ENCODE peak calls at places on chromosomes 4 and X, in four cellular contexts. Q is GM12878, Y is HepG2, O is K562. S is an unnamed sample.

GRCh38 chrX:109774706-109775105 is 41.6 kb upstream of the ACSL4 start:
- DNase-seq in Q (peak; percentile 50), O (peak; percentile 45), Y (peak; percentile 79), S (no peak)

GRCh38 chrX:2413969-2414368 is 86.8 kb downstream of the DHRSX start:
- DNase-seq in Q (no peak), Y (no peak), O (no peak), S (no peak)

GRCh38 chr4:139878050-139878449 is 212.4 kb downstream of the MGST2 start:
- DNase-seq in Y (peak; percentile 27), Q (no peak), O (no peak), S (no peak)

GRCh38 chr4:80197132-80197573 is at the start of gene PRDM8:
- DNase-seq in Y (no peak), Q (no peak), O (no peak), S (no peak)

GRCh38 chr4:147772459-147772969 is 40.6 kb downstream of the ARHGAP10 start:
- DNase-seq in Y (no peak), Q (no peak), O (no peak), S (no peak)

GRCh38 chrX:150871341-150871811 is 27.1 kb downstream of the CD99L2 start:
- DNase-seq in Q (no peak), Y (no peak), O (no peak), S (no peak)

GRCh38 chr4:120481711-120482110 is 415.1 kb upstream of the MAD2L1 start:
- DNase-seq in Q (no peak), O (no peak), Y (no peak), S (no peak)

GRCh38 chrX:69503228-69503834 is 795 bp upstream of the NALF2 start:
- DNase-seq in Y (peak; percentile 79), Q (no peak), O (no peak), S (no peak)

GRCh38 chrX:154784149-154784985 is 20.9 kb downstream of the MPP1 start:
- DNase-seq in Q (no peak), O (no peak), Y (no peak), S (no peak)

GRCh38 chr4:123478859-123479345 is 82.3 kb downstream of the SPRY1 start:
- DNase-seq in Y (peak; percentile 100), Q (no peak), O (no peak), S (peak; percentile 94)

GRCh38 chr4:140068247-140068646 is 85.7 kb downstream of the MAML3 start:
- DNase-seq in Q (no peak), Y (no peak), O (no peak), S (no peak)

GRCh38 chrX:9997524-9997923 is 30.4 kb downstream of the CLDN34 start:
- DNase-seq in Q (peak; percentile 44), O (no peak), Y (no peak), S (no peak)

GRCh38 chrX:152632445-152633097 is 5.1 kb upstream of the GABRQ start:
- DNase-seq in Y (peak; percentile 8), O (peak; percentile 46), Q (no peak), S (peak; percentile 51)

GRCh38 chr4:167595898-167596297 is 361.6 kb upstream of the SPOCK3 start:
- DNase-seq in O (no peak), Q (peak; percentile 1), Y (no peak), S (peak; percentile 6)

GRCh38 chrX:133365886-133366611 is 49.2 kb downstream of the GPC4 start:
- DNase-seq in Q (no peak), Y (no peak), O (no peak), S (no peak)

GRCh38 chrX:103211012-103211715 is 3.7 kb upstream of the BEX4 start:
- DNase-seq in O (no peak), Y (peak; percentile 25), Q (no peak), S (no peak)

GRCh38 chrX:82765806-82766205 is 742.3 kb upstream of the POU3F4 start:
- DNase-seq in O (no peak), Y (no peak), Q (no peak), S (peak; percentile 67)

GRCh38 chr4:110518889-110519490 is 43.0 kb downstream of the ENPEP start:
- DNase-seq in Y (peak; percentile 12), Q (no peak), O (peak; percentile 34), S (no peak)

GRCh38 chrX:17521871-17522693 is 147.1 kb downstream of the NHS start:
- DNase-seq in O (peak; percentile 11), Y (no peak), Q (no peak), S (peak; percentile 20)

GRCh38 chrX:130080791-130081367 is 29.4 kb downstream of the ELF4 start:
- DNase-seq in O (no peak), Y (no peak), Q (no peak), S (no peak)

GRCh38 chr4:47010347-47011188 is 17.2 kb upstream of the GABRA4 start:
- DNase-seq in Q (peak; percentile 54), O (no peak), Y (no peak), S (no peak)

GRCh38 chrX:97637289-97637688 is 753.6 kb downstream of the RPA4 start:
- DNase-seq in Q (no peak), O (no peak), Y (no peak), S (no peak)

GRCh38 chrX:134761788-134762187 is 103.5 kb upstream of the PLAC1 start:
- DNase-seq in Y (peak; percentile 2), Q (no peak), O (no peak), S (peak; percentile 23)

GRCh38 chr4:80182237-80182866 is 15.0 kb upstream of the PRDM8 start:
- DNase-seq in Q (no peak), Y (no peak), O (no peak), S (no peak)

GRCh38 chr4:2510351-2511259 is 25.8 kb upstream of the FAM193A start:
- DNase-seq in Y (no peak), Q (no peak), O (no peak), S (no peak)

GRCh38 chr4:81666491-81666890 is 194.8 kb upstream of the RASGEF1B start:
- DNase-seq in O (no peak), Q (no peak), Y (no peak), S (no peak)

GRCh38 chrX:38570396-38570795 is 9.1 kb downstream of the TSPAN7 start:
- DNase-seq in Y (no peak), O (no peak), Q (no peak), S (no peak)

GRCh38 chr4:24800273-24800880 is 5.0 kb downstream of the SOD3 start:
- DNase-seq in Y (no peak), O (no peak), Q (no peak), S (no peak)

GRCh38 chr4:140049924-140050681 is 103.9 kb downstream of the MAML3 start:
- DNase-seq in Q (no peak), O (no peak), Y (no peak), S (no peak)

GRCh38 chrX:20498851-20499635 is 232.3 kb upstream of the RPS6KA3 start:
- DNase-seq in Y (no peak), Q (no peak), O (no peak), S (no peak)

GRCh38 chr4:61397174-61397573 is 197.0 kb downstream of the ADGRL3 start:
- DNase-seq in O (no peak), Q (no peak), Y (no peak), S (no peak)

GRCh38 chrX:21723814-21724213 is 34.1 kb downstream of the SMPX start:
- DNase-seq in Q (no peak), Y (no peak), O (no peak), S (no peak)

GRCh38 chr4:165810726-165811125 is 62.3 kb upstream of the TLL1 start:
- DNase-seq in Q (no peak), Y (no peak), O (no peak), S (no peak)

DNA sequence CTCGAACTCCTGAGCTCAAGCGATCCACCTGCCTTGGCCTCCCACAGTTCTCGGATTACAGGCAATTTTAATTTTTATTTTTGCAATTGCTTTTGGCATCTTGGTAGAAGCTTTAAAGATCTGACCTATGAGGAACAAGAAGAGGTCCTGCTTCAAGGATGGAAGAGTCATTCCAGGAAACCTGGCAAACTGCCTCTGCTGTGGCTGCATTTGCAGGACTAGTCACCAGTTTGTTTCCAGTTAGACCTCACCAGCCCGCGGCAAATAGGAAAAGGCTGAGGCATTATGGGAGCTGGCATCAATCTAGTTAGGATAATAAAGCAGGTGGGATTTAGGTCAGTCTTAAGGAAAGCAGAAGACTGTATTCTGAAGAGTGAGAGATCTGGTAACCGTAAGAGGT is 51.9 kb upstream of the LAS1L start:
- DNase-seq in Q (no peak), Y (no peak), O (no peak), S (no peak)
- TF ChIP-seq JUND in Q (no peak), Y (no peak), O (no peak), S (no peak)

DNA sequence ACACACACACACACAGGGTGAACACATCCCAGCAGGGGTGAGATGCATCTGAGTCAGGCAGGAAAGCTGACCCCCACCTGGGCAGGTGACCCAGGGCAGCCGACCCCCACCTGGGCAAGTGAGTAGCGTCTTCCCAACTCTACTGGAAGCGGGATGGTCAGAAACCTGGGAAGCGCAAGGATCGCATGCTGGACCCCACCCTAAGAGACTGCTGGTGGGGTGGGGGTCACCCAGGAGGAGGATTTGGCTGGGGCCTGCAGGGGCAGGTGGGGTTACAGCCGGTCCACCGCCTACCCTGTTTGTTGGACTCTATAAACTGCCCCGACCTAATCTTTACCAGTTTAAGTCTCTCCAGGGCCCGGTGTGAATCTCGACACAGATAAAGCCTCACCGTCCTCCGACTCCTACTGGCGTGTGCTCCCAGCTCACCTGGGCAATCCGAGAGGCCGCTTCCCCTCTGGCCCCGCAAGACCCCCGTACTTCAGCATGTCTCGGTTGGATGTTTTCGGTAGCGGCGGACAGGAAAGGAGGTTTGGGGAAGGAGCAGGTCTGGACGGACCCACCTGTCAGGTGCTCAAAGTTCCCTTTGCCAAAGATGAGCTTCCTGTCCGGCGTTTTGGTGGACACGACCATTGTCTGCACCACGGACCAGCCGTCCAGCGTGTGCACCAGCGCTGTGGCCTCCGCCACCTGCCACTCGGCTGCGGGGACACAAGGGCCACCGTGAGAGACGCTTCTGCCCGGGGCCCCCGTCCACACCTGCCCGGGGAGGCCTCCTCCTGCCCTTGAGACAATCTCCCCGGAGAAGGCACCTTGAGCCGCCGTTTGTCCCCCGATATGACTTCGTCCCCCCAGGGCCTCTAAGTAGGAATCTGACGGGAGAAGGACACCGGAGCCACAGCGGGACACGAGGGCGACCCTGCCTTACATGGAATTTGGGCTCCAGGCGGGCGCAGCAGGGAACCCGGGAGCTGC is 2.0 kb downstream of the GTPBP6 start:
- DNase-seq in Q (no peak), O (no peak), Y (no peak), S (no peak)
- TF ChIP-seq JUND in Q (no peak), O (no peak), Y (no peak), S (no peak)

DNA sequence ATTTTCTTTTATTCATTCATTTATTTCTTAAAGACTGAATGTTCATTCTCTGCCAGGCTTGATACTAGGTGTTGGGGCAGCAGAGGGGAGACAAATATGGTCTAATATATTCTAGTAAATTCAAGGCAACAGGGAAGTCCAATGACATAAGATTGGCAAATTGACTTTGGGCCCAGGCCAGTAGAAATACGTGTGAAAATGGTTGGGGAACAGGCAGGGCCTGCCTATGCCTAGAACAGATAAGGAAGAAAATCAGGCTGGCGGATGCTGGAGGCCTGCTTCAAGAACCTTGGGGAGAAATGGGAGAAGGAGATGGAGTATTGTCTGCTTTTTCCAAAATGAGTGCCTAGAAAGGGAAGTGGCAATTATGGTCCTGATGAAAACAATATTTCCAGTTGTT is 108.6 kb downstream of the RTL5 start:
- DNase-seq in Q (no peak), Y (no peak), O (no peak), S (no peak)
- TF ChIP-seq JUND in Q (no peak), Y (no peak), O (no peak), S (no peak)

DNA sequence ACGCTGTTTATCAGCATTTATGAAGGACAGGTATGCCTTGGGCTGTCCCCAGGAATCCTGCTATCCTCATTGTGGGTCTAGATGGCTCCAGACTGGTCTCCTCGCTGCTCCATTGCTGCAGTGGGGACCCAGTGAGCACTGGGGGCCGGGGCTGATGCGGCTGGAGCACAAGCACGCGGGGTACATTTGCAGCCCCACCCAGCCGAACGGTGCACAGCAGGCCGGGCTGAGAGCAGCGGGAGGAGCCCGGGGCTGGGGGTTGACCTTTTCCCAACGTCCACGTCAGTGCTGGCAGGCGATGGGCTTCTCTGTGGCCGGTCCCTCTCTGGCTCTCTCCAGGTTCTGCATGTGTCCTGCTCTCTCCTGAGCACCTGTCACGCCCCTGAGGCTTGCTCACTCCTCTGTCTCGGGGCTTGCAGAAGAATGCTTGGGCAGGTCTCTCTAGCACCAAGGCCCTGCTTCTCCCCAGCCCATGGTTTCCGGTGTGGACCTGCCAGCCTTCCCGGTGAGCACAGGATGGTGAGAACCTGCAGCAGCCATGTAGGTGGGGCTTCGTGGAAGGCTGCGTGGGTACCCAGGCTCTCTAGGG is 89.2 kb upstream of the ADRA2C start:
- DNase-seq in Q (no peak), O (no peak), Y (no peak), S (no peak)
- TF ChIP-seq JUND in Q (no peak), O (no peak), Y (no peak), S (no peak)

S was measured in T47D.